ENCODE peak calls at places on chromosomes 7 and 10, in eight cellular contexts. A is cardiac muscle cell; S is AG04450; V is lower lobe of right lung; K is aorta; J is CD4-positive, alpha-beta memory T cell; L is CD4-positive, alpha-beta T cell; O is heart left ventricle. E is an unnamed sample.
A peak's percentile ranks its signal among the peaks of the same experiment; 100 is the strongest.

GRCh38 chr10:44292390-44293002 is 92.4 kb downstream of the CXCL12 start:
- DNase-seq in A (no peak), S (no peak), V (no peak), K (no peak), J (no peak), L (no peak), O (no peak), E (no peak)

GRCh38 chr7:121167971-121168370 is 160.8 kb upstream of the WNT16 start:
- DNase-seq in A (peak; percentile 16), S (no peak), V (no peak), K (no peak), J (no peak), L (no peak), O (no peak), E (no peak)

GRCh38 chr7:107505997-107506682 is 36.3 kb downstream of the GPR22 start:
- DNase-seq in A (peak; percentile 5), S (no peak), V (no peak), K (no peak), J (no peak), L (no peak), O (no peak), E (no peak)

GRCh38 chr10:42519079-42519478 is 119.3 kb downstream of the ZNF33B start:
- DNase-seq in A (no peak), S (no peak), V (no peak), K (no peak), J (no peak), L (no peak), O (no peak), E (no peak)

GRCh38 chr7:127447326-127447945 is 54.9 kb upstream of the ZNF800 start:
- DNase-seq in A (peak; percentile 42), S (peak; percentile 3), V (no peak), K (no peak), J (peak; percentile 65), L (peak; percentile 17), O (no peak), E (no peak)

GRCh38 chr7:81433196-81433595 is 336.7 kb downstream of the HGF start:
- DNase-seq in A (no peak), S (no peak), V (no peak), K (no peak), J (no peak), L (no peak), O (no peak), E (no peak)

GRCh38 chr10:114273910-114274309 is 34.9 kb downstream of the VWA2 start:
- DNase-seq in A (no peak), S (no peak), V (no peak), K (no peak), J (no peak), L (no peak), O (no peak), E (peak; percentile 20)

GRCh38 chr10:56269181-56269580 is 91.9 kb downstream of the ZWINT start:
- DNase-seq in A (no peak), S (no peak), V (no peak), K (no peak), J (no peak), L (no peak), O (no peak), E (no peak)

GRCh38 chr7:44805950-44806349 is 9.5 kb downstream of the PPIA start:
- DNase-seq in A (no peak), S (no peak), V (no peak), K (no peak), J (no peak), L (no peak), O (no peak), E (no peak)

GRCh38 chr7:24733414-24734060 is 23.7 kb downstream of the GSDME start:
- DNase-seq in A (no peak), S (no peak), V (no peak), K (no peak), J (no peak), L (no peak), O (no peak), E (no peak)

GRCh38 chr7:72751978-72752377 is 76.0 kb downstream of the TYW1B start:
- DNase-seq in A (peak; percentile 6), S (no peak), V (no peak), K (no peak), J (no peak), L (no peak), O (no peak), E (no peak)

GRCh38 chr10:103791858-103792257 is 63.5 kb downstream of the SH3PXD2A start:
- DNase-seq in A (no peak), S (no peak), V (peak; percentile 44), K (no peak), J (no peak), L (no peak), O (no peak), E (no peak)

GRCh38 chr7:2800923-2801682 is 43.0 kb downstream of the GNA12 start:
- DNase-seq in A (peak; percentile 89), S (no peak), V (no peak), K (peak; percentile 72), J (no peak), L (no peak), O (peak; percentile 68), E (no peak)

GRCh38 chr10:80411267-80411668 is 2.9 kb downstream of the PRXL2A start:
- DNase-seq in A (no peak), S (no peak), V (no peak), K (no peak), J (no peak), L (no peak), O (peak; percentile 36), E (no peak)

GRCh38 chr7:47460251-47460989 is 121.5 kb downstream of the TNS3 start:
- DNase-seq in A (no peak), S (no peak), V (no peak), K (no peak), J (no peak), L (no peak), O (no peak), E (peak; percentile 52)

GRCh38 chr7:22343612-22344011 is 13.3 kb downstream of the RAPGEF5 start:
- DNase-seq in A (no peak), S (no peak), V (no peak), K (no peak), J (no peak), L (no peak), O (no peak), E (no peak)

GRCh38 chr7:130371059-130371458 is 9.2 kb upstream of the CPA1 start:
- DNase-seq in A (peak; percentile 74), S (no peak), V (no peak), K (peak; percentile 74), J (no peak), L (no peak), O (no peak), E (no peak)

GRCh38 chr7:71131256-71131752 is 640 bp upstream of the GALNT17 start:
- DNase-seq in A (peak; percentile 11), S (no peak), V (no peak), K (peak; percentile 58), J (no peak), L (no peak), O (peak; percentile 51), E (peak; percentile 67)

GRCh38 chr10:566241-566885 is 123.1 kb downstream of the DIP2C start:
- DNase-seq in A (no peak), S (no peak), V (peak; percentile 22), K (no peak), J (no peak), L (no peak), O (no peak), E (no peak)
- H3K9me3 ChIP-seq in A (no peaks in the 10 kb centered on the region), S (peaks cover 34% of the 10 kb centered on the region), V (peaks cover 18% of the 10 kb centered on the region), K (peaks cover 2% of the 10 kb centered on the region), J (no peaks in the 10 kb centered on the region), L (peaks cover 13% of the 10 kb centered on the region), O (peaks cover 23% of the 10 kb centered on the region), E (no peaks in the 10 kb centered on the region)

DNA sequence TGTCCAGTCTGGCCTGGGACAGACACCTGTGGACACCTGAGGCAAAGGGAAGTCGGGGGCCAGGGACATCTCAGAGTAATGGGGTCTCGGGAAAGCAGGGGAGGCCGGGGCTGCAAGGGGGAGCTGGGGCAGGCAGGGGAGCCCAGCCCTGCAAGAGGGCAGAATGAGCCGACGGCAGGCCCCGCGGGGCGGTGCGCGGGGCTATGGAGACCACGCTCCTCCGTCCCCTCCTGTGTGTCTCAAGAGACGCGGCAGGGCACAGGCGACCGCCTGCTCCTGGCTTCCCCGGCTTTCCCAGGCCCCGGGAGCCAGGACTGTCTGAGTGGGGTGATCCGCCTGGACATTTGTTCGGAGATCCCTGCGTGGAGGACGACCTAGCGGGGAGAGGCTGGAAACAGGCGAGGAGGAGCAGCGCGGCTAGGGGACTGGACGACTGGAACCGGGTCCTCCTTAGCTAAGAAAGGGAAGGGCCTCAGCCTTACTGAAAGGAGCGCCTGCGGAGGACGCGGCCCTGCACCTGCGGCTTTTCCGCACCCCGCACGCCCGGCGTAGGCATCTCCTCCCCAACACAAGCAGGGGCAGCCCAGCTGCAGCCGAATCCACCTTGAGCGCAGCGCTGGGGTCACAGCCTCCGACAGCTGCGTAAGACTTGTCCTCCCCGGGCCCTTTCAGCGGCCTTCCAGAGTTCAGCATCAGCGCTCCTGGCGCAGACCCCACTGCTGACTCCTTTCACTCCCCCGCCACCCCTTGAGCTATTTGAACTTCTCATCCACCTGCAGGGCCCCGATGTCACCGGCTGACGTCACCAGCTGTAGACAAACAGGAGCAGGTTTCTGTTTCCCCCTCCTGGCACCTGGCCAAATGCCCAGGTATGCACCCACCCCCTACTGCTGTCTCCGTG is 176.4 kb downstream of the ZNF248 start:
- DNase-seq in A (no peak), S (no peak), V (no peak), K (no peak), J (peak; percentile 14), L (no peak), O (no peak), E (peak; percentile 59)
- H3K9me3 ChIP-seq in A (no peaks in the 10 kb centered on the region), S (peaks cover 76% of the 10 kb centered on the region), V (no peaks in the 10 kb centered on the region), K (no peaks in the 10 kb centered on the region), J (no peaks in the 10 kb centered on the region), L (no peaks in the 10 kb centered on the region), O (no peaks in the 10 kb centered on the region), E (no peaks in the 10 kb centered on the region)

GRCh38 chr10:108791030-108791429 is 1132.3 kb downstream of the XPNPEP1 start:
- DNase-seq in A (no peak), S (no peak), V (no peak), K (no peak), J (no peak), L (no peak), O (no peak), E (no peak)
- H3K9me3 ChIP-seq in A (no peaks in the 10 kb centered on the region), S (no peaks in the 10 kb centered on the region), V (no peaks in the 10 kb centered on the region), K (no peaks in the 10 kb centered on the region), J (no peaks in the 10 kb centered on the region), L (peaks cover 4% of the 10 kb centered on the region), O (peaks cover 5% of the 10 kb centered on the region), E (no peaks in the 10 kb centered on the region)

DNA sequence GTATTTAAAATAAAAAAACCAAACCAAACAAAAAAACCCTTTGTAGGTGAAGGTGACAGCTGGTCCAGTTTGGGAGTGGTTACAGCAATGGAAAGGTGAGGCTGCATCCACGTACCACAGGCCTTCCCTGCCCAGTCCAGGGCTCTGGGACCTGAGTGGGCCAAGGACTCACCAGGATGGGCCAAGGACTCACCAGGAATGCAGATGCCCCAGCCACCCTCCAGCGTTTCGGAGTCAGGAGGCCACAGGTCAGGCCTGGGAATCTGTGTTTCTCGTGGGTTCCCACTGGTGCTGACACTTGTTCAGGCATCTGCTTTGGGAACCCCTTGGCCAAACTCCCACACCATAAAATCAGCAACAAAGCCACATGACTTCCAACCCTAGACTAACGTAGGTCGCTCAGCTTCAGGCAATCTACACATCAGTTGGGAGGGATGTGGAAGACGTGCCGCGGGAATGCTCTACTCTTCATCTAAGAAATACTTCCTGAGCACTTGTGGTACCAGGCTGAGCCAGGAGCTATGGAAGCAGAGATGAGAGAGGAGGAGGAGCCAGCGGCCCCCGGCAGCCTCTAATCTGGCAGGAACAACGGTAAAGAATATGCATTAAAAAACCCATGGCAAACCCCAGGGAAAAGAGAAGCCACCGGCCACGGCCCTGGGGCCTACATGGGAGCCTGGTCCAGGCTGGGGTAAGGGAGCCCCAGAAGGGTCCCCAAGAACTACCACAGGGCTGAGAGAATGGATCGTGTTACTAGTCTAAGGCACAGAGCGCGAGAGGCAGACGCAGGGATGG is 473.4 kb downstream of the PTPRN2 start:
- DNase-seq in A (no peak), S (no peak), V (no peak), K (no peak), J (no peak), L (no peak), O (no peak), E (peak; percentile 36)
- H3K9me3 ChIP-seq in A (no peaks in the 10 kb centered on the region), S (peaks cover 70% of the 10 kb centered on the region), V (peaks cover 32% of the 10 kb centered on the region), K (peaks cover 13% of the 10 kb centered on the region), J (peaks cover 3% of the 10 kb centered on the region), L (peaks cover 33% of the 10 kb centered on the region), O (peaks cover 36% of the 10 kb centered on the region), E (peaks cover 27% of the 10 kb centered on the region)